ENCODE peak calls at places on chromosome 1, in nine cellular contexts. One of them, this sample, is unnamed.

GRCh38 chr1:58815069-58815679 is 31.3 kb upstream of the JUN start:
- DNase-seq in right lobe of liver: peak; percentile 90
- DNase-seq in tibial nerve: peak; percentile 59
- DNase-seq in esophagus squamous epithelium: peak; percentile 33
- DNase-seq in heart left ventricle: peak; percentile 84
- DNase-seq in sigmoid colon: peak; percentile 93
- DNase-seq in body of pancreas: peak; percentile 87
- DNase-seq in ovary: peak; percentile 77
- DNase-seq in endothelial cell of umbilical vein: peak; percentile 96
- DNase-seq in this sample: peak; percentile 83

GRCh38 chr1:232709339-232709738 is 79.4 kb upstream of the SIPA1L2 start:
- DNase-seq in heart left ventricle: no peak
- DNase-seq in tibial nerve: no peak
- DNase-seq in body of pancreas: no peak
- DNase-seq in ovary: no peak
- DNase-seq in sigmoid colon: no peak
- DNase-seq in endothelial cell of umbilical vein: peak; percentile 63
- DNase-seq in right lobe of liver: peak; percentile 35
- DNase-seq in esophagus squamous epithelium: no peak
- DNase-seq in this sample: no peak

GRCh38 chr1:40256401-40257084 is 1.5 kb upstream of the ZMPSTE24 start:
- DNase-seq in ovary: no peak
- DNase-seq in body of pancreas: no peak
- DNase-seq in tibial nerve: no peak
- DNase-seq in heart left ventricle: no peak
- DNase-seq in right lobe of liver: no peak
- DNase-seq in sigmoid colon: no peak
- DNase-seq in endothelial cell of umbilical vein: peak; percentile 24
- DNase-seq in esophagus squamous epithelium: no peak
- DNase-seq in this sample: no peak

GRCh38 chr1:204962742-204963632 is 80.0 kb upstream of the CNTN2 start:
- DNase-seq in tibial nerve: no peak
- DNase-seq in body of pancreas: no peak
- DNase-seq in sigmoid colon: no peak
- DNase-seq in ovary: no peak
- DNase-seq in esophagus squamous epithelium: no peak
- DNase-seq in heart left ventricle: no peak
- DNase-seq in endothelial cell of umbilical vein: no peak
- DNase-seq in right lobe of liver: no peak
- DNase-seq in this sample: no peak

GRCh38 chr1:227059076-227059475 is 119.0 kb downstream of the COQ8A start:
- DNase-seq in body of pancreas: no peak
- DNase-seq in endothelial cell of umbilical vein: no peak
- DNase-seq in tibial nerve: no peak
- DNase-seq in ovary: no peak
- DNase-seq in esophagus squamous epithelium: no peak
- DNase-seq in sigmoid colon: no peak
- DNase-seq in heart left ventricle: no peak
- DNase-seq in right lobe of liver: no peak
- DNase-seq in this sample: no peak

GRCh38 chr1:213988639-213989070 is 882 bp downstream of the PROX1 start:
- DNase-seq in heart left ventricle: no peak
- DNase-seq in tibial nerve: no peak
- DNase-seq in body of pancreas: no peak
- DNase-seq in right lobe of liver: no peak
- DNase-seq in endothelial cell of umbilical vein: no peak
- DNase-seq in sigmoid colon: no peak
- DNase-seq in ovary: peak; percentile 35
- DNase-seq in esophagus squamous epithelium: no peak
- DNase-seq in this sample: no peak

GRCh38 chr1:203148127-203148526 is 20.6 kb downstream of the ADORA1 start:
- DNase-seq in ovary: no peak
- DNase-seq in sigmoid colon: no peak
- DNase-seq in heart left ventricle: no peak
- DNase-seq in esophagus squamous epithelium: no peak
- DNase-seq in body of pancreas: peak; percentile 63
- DNase-seq in endothelial cell of umbilical vein: no peak
- DNase-seq in right lobe of liver: no peak
- DNase-seq in tibial nerve: no peak
- DNase-seq in this sample: no peak

GRCh38 chr1:181179980-181180964 is 91.8 kb downstream of the IER5 start:
- DNase-seq in heart left ventricle: peak; percentile 73
- DNase-seq in tibial nerve: peak; percentile 33
- DNase-seq in esophagus squamous epithelium: no peak
- DNase-seq in endothelial cell of umbilical vein: no peak
- DNase-seq in right lobe of liver: no peak
- DNase-seq in body of pancreas: peak; percentile 29
- DNase-seq in sigmoid colon: no peak
- DNase-seq in ovary: peak; percentile 56
- DNase-seq in this sample: no peak

GRCh38 chr1:216168481-216169005 is 254.7 kb downstream of the USH2A start:
- DNase-seq in heart left ventricle: no peak
- DNase-seq in endothelial cell of umbilical vein: no peak
- DNase-seq in esophagus squamous epithelium: no peak
- DNase-seq in body of pancreas: no peak
- DNase-seq in right lobe of liver: no peak
- DNase-seq in tibial nerve: no peak
- DNase-seq in sigmoid colon: no peak
- DNase-seq in ovary: no peak
- DNase-seq in this sample: no peak

GRCh38 chr1:5430136-5430535 is 562.1 kb downstream of the NPHP4 start:
- DNase-seq in heart left ventricle: no peak
- DNase-seq in endothelial cell of umbilical vein: no peak
- DNase-seq in esophagus squamous epithelium: no peak
- DNase-seq in sigmoid colon: no peak
- DNase-seq in tibial nerve: no peak
- DNase-seq in right lobe of liver: no peak
- DNase-seq in ovary: no peak
- DNase-seq in body of pancreas: no peak
- DNase-seq in this sample: no peak

GRCh38 chr1:205391386-205391785 is 30.5 kb downstream of the LEMD1 start:
- DNase-seq in sigmoid colon: no peak
- DNase-seq in esophagus squamous epithelium: no peak
- DNase-seq in tibial nerve: no peak
- DNase-seq in ovary: no peak
- DNase-seq in endothelial cell of umbilical vein: no peak
- DNase-seq in heart left ventricle: no peak
- DNase-seq in body of pancreas: no peak
- DNase-seq in right lobe of liver: no peak
- DNase-seq in this sample: no peak

GRCh38 chr1:165034136-165034535 is 322.4 kb downstream of the LMX1A start:
- DNase-seq in heart left ventricle: no peak
- DNase-seq in endothelial cell of umbilical vein: no peak
- DNase-seq in sigmoid colon: no peak
- DNase-seq in ovary: no peak
- DNase-seq in esophagus squamous epithelium: no peak
- DNase-seq in body of pancreas: no peak
- DNase-seq in tibial nerve: no peak
- DNase-seq in right lobe of liver: no peak
- DNase-seq in this sample: no peak

GRCh38 chr1:108831225-108831624 is 25.7 kb downstream of the AKNAD1 start:
- DNase-seq in tibial nerve: peak; percentile 40
- DNase-seq in heart left ventricle: no peak
- DNase-seq in endothelial cell of umbilical vein: peak; percentile 85
- DNase-seq in body of pancreas: no peak
- DNase-seq in right lobe of liver: no peak
- DNase-seq in esophagus squamous epithelium: no peak
- DNase-seq in sigmoid colon: no peak
- DNase-seq in ovary: no peak
- DNase-seq in this sample: no peak

GRCh38 chr1:42484382-42484781 is 21.3 kb downstream of the CCDC30 start:
- DNase-seq in ovary: no peak
- DNase-seq in tibial nerve: no peak
- DNase-seq in endothelial cell of umbilical vein: no peak
- DNase-seq in sigmoid colon: no peak
- DNase-seq in body of pancreas: no peak
- DNase-seq in right lobe of liver: no peak
- DNase-seq in esophagus squamous epithelium: no peak
- DNase-seq in heart left ventricle: no peak
- DNase-seq in this sample: no peak

GRCh38 chr1:119275145-119275929 is 93.2 kb upstream of the HAO2 start:
- DNase-seq in esophagus squamous epithelium: no peak
- DNase-seq in body of pancreas: peak; percentile 30
- DNase-seq in tibial nerve: peak; percentile 32
- DNase-seq in sigmoid colon: no peak
- DNase-seq in right lobe of liver: no peak
- DNase-seq in heart left ventricle: peak; percentile 30
- DNase-seq in endothelial cell of umbilical vein: peak; percentile 63
- DNase-seq in ovary: no peak
- DNase-seq in this sample: no peak

GRCh38 chr1:180945151-180945550 is 32.5 kb downstream of the KIAA1614 start:
- DNase-seq in sigmoid colon: no peak
- DNase-seq in endothelial cell of umbilical vein: no peak
- DNase-seq in esophagus squamous epithelium: no peak
- DNase-seq in ovary: no peak
- DNase-seq in body of pancreas: no peak
- DNase-seq in right lobe of liver: no peak
- DNase-seq in tibial nerve: no peak
- DNase-seq in heart left ventricle: no peak
- DNase-seq in this sample: no peak

DNA sequence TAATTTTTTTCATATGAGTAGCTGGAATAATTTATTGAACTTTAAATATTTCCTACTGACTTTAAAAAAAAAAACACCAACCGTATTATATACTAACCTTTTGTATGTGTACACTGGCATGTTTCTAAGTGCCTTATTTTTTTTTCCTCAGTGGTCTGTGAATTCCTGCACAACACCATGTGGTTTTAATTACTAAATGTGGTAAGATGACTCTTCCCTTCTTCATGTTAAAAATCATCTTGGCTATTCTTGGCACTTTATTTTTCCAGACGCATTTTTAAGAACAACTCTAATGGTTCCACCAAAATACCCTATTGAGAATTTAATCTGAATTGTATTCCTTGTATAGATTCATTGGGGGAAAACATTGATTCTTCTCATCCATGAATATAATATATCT is 28.4 kb downstream of the PPP2R5A start:
- DNase-seq in ovary: no peak
- DNase-seq in heart left ventricle: no peak
- DNase-seq in esophagus squamous epithelium: no peak
- DNase-seq in sigmoid colon: no peak
- DNase-seq in body of pancreas: no peak
- DNase-seq in tibial nerve: no peak
- DNase-seq in right lobe of liver: no peak
- DNase-seq in endothelial cell of umbilical vein: no peak
- DNase-seq in this sample: no peak
- H3K4me1 ChIP-seq in ovary: peaks cover 2% of the 10 kb centered on the region
- H3K4me1 ChIP-seq in heart left ventricle: peaks cover 14% of the 10 kb centered on the region
- H3K4me1 ChIP-seq in esophagus squamous epithelium: peaks cover 59% of the 10 kb centered on the region
- H3K4me1 ChIP-seq in sigmoid colon: no peaks in the 10 kb centered on the region
- H3K4me1 ChIP-seq in body of pancreas: peaks cover 51% of the 10 kb centered on the region
- H3K4me1 ChIP-seq in tibial nerve: no peaks in the 10 kb centered on the region
- H3K4me1 ChIP-seq in right lobe of liver: peaks cover 2% of the 10 kb centered on the region
- H3K4me1 ChIP-seq in endothelial cell of umbilical vein: no peaks in the 10 kb centered on the region
- H3K4me1 ChIP-seq in this sample: no peaks in the 10 kb centered on the region

DNA sequence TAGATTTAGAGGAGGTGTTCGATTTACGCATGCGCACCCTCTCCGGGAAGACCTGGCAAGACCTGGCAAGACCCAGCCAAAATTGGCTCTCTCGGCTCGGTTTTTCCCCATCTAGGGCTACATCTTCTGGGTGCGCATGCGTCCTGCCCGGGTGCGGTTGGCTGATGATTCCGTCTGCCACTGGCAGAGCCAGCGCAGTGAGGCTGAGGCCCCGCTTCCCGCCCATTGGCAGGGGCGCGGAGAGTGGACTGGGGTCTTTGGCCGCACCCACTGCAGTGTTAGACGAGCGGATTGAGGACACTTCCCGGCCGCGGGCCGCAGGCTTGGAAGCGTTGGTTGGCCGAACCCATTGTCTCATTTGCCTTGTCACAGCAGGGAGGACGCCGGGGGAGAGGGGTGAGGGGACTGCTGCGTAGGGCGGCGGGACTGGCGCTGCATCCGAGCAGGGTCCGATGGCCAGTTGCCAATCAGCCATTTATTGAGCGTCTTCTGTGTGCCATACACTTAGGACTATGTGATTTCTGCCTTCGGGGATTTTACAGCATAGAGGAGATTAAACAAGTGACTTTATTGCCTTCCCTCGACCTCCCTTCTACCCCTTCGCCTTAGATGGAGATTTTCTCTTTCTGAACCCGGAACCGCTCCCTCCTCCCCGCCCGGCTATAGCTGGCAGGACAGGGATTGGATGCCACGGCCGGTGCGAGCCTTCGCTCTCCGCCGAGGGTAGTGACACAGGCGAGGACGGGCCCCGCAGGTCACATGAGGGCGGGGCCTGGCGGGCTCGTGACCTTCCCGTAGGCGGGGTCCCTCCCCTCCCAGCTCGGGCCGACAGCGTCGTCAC is 43.7 kb downstream of the MEF2D start:
- DNase-seq in esophagus squamous epithelium: peak; percentile 80
- DNase-seq in heart left ventricle: peak; percentile 98
- DNase-seq in right lobe of liver: peak; percentile 97
- DNase-seq in tibial nerve: peak; percentile 98
- DNase-seq in sigmoid colon: peak; percentile 100
- DNase-seq in body of pancreas: peak; percentile 100
- DNase-seq in ovary: peak; percentile 99
- DNase-seq in endothelial cell of umbilical vein: peak; percentile 95
- DNase-seq in this sample: peak; percentile 99
- TF ChIP-seq POLR2A in esophagus squamous epithelium: peak; percentile 91
- TF ChIP-seq POLR2A in heart left ventricle: peak; percentile 35
- TF ChIP-seq POLR2A in right lobe of liver: peak; percentile 94
- TF ChIP-seq POLR2A in tibial nerve: peak; percentile 80
- TF ChIP-seq POLR2A in sigmoid colon: peak; percentile 87
- TF ChIP-seq POLR2A in body of pancreas: peak; percentile 87
- TF ChIP-seq POLR2A in ovary: peak; percentile 72
- TF ChIP-seq POLR2A in endothelial cell of umbilical vein: peak; percentile 80
- TF ChIP-seq POLR2A in this sample: peak; percentile 95

DNA sequence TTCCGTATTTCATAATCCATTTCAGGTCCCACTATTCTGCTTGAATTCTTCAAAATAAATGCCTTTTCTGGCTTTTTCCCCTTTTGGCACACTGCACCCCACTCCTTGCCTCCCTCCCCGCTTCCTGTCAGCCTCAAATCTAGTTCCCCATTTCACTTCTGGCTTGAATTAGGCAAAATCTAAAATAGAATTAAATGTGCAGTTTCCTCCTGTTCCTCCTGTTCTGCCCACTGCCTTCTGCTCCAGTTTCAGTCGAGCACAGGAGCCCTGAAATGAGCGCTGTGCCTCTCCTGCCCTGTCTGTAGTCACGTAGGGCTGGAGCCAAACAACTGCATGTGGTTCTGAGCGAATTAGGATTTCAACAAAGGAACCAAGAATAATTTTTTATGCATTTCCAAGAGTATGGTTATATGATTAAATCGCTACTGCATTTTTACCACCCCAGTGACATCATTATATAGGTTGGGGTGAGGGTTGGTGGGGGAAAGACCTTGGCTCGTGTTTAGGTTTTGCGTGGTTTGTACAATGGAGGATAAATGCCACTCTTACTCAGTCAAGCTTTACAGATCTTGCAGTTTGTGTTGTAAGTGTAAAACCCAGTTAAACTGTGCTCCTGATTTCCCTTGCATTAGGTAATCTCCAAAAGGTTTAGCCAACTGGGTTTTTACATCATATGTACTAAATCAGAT is 114.9 kb downstream of the VPS13D start:
- DNase-seq in body of pancreas: no peak
- DNase-seq in tibial nerve: peak; percentile 44
- DNase-seq in heart left ventricle: peak; percentile 24
- DNase-seq in ovary: no peak
- DNase-seq in sigmoid colon: peak; percentile 63
- DNase-seq in endothelial cell of umbilical vein: no peak
- DNase-seq in esophagus squamous epithelium: no peak
- DNase-seq in right lobe of liver: peak; percentile 42
- DNase-seq in this sample: no peak
- H3K4me3 ChIP-seq in body of pancreas: no peak overlapping the region
- H3K4me3 ChIP-seq in tibial nerve: peak overlapping the region; percentile 29
- H3K4me3 ChIP-seq in heart left ventricle: peak overlapping the region; percentile 43
- H3K4me3 ChIP-seq in ovary: no peak overlapping the region
- H3K4me3 ChIP-seq in sigmoid colon: no peak overlapping the region
- H3K4me3 ChIP-seq in endothelial cell of umbilical vein: no peak overlapping the region
- H3K4me3 ChIP-seq in esophagus squamous epithelium: no peak overlapping the region
- H3K4me3 ChIP-seq in right lobe of liver: no peak overlapping the region
- H3K4me3 ChIP-seq in this sample: no peak overlapping the region

GRCh38 chr1:2985121-2985561 is 36.1 kb upstream of the ACTRT2 start:
- DNase-seq in esophagus squamous epithelium: no peak
- DNase-seq in ovary: no peak
- DNase-seq in heart left ventricle: no peak
- DNase-seq in endothelial cell of umbilical vein: no peak
- DNase-seq in tibial nerve: no peak
- DNase-seq in body of pancreas: no peak
- DNase-seq in right lobe of liver: no peak
- DNase-seq in sigmoid colon: peak; percentile 65
- DNase-seq in this sample: no peak
- H3K4me1 ChIP-seq in esophagus squamous epithelium: no peaks in the 10 kb centered on the region
- H3K4me1 ChIP-seq in ovary: no peaks in the 10 kb centered on the region
- H3K4me1 ChIP-seq in heart left ventricle: no peaks in the 10 kb centered on the region
- H3K4me1 ChIP-seq in endothelial cell of umbilical vein: no peaks in the 10 kb centered on the region
- H3K4me1 ChIP-seq in tibial nerve: no peaks in the 10 kb centered on the region
- H3K4me1 ChIP-seq in body of pancreas: peaks cover 9% of the 10 kb centered on the region
- H3K4me1 ChIP-seq in right lobe of liver: no peaks in the 10 kb centered on the region
- H3K4me1 ChIP-seq in sigmoid colon: no peaks in the 10 kb centered on the region
- H3K4me1 ChIP-seq in this sample: no peaks in the 10 kb centered on the region

This sample was measured in prostate gland.